ENCODE peak calls at places on chromosomes 4 and X, in four cellular contexts. J, O, U and I are unnamed samples.
A peak's percentile ranks its signal among the peaks of the same experiment; 100 is the strongest.

GRCh38 chrX:1661048-1661921 is 46.4 kb downstream of the ASMT start:
- DNase-seq in J (peak; percentile 60), O (peak; percentile 48), U (peak; percentile 79), I (peak; percentile 14)

GRCh38 chr4:3201718-3202702 is 46.9 kb upstream of the MSANTD1 start:
- DNase-seq in J (no peak), O (peak; percentile 54), U (no peak), I (peak; percentile 40)

GRCh38 chrX:101108293-101108692 is 10.3 kb downstream of the CENPI start:
- DNase-seq in J (no peak), O (no peak), U (no peak), I (no peak)

GRCh38 chr4:13535118-13535517 is 9.2 kb downstream of the NKX3-2 start:
- DNase-seq in J (no peak), O (no peak), U (no peak), I (no peak)

GRCh38 chr4:80239480-80239879 is 27.0 kb upstream of the FGF5 start:
- DNase-seq in J (no peak), O (no peak), U (no peak), I (no peak)

GRCh38 chrX:98627645-98628044 is 1743.9 kb downstream of the RPA4 start:
- DNase-seq in J (no peak), O (no peak), U (no peak), I (no peak)

GRCh38 chr4:108171541-108172230 is 3.0 kb upstream of the LEF1 start:
- DNase-seq in J (no peak), O (no peak), U (no peak), I (no peak)

GRCh38 chrX:55057691-55058249 is 17.1 kb upstream of the PAGE2B start:
- DNase-seq in J (peak; percentile 16), O (peak; percentile 59), U (no peak), I (no peak)

GRCh38 chrX:48677456-48678030 is 6.1 kb upstream of the WAS start:
- DNase-seq in J (no peak), O (peak; percentile 61), U (no peak), I (no peak)

GRCh38 chr4:146654976-146655761 is 16.5 kb downstream of the POU4F2 start:
- DNase-seq in J (no peak), O (no peak), U (no peak), I (no peak)

GRCh38 chrX:11781734-11782370 is 23.8 kb downstream of the MSL3 start:
- DNase-seq in J (no peak), O (no peak), U (no peak), I (no peak)

GRCh38 chr4:4858527-4858926 is 938 bp upstream of the MSX1 start:
- DNase-seq in J (no peak), O (no peak), U (no peak), I (no peak)
- H3K4me1 ChIP-seq in J (peaks cover 44% of the 10 kb centered on the region), O (peaks cover 25% of the 10 kb centered on the region), U (peaks cover 36% of the 10 kb centered on the region), I (peaks cover 23% of the 10 kb centered on the region)

GRCh38 chrX:72107320-72107719 is 24.4 kb downstream of the RTL5 start:
- DNase-seq in J (no peak), O (peak; percentile 69), U (no peak), I (no peak)
- H3K4me1 ChIP-seq in J (no peaks in the 10 kb centered on the region), O (no peaks in the 10 kb centered on the region), U (peaks cover 7% of the 10 kb centered on the region), I (no peaks in the 10 kb centered on the region)

GRCh38 chr4:153538408-153539057 is 72.4 kb downstream of the TMEM131L start:
- DNase-seq in J (no peak), O (no peak), U (no peak), I (peak; percentile 47)
- H3K4me1 ChIP-seq in J (no peaks in the 10 kb centered on the region), O (peaks cover 8% of the 10 kb centered on the region), U (peaks cover 26% of the 10 kb centered on the region), I (peaks cover 67% of the 10 kb centered on the region)

GRCh38 chr4:123408471-123409084 is 12.0 kb downstream of the SPRY1 start:
- DNase-seq in J (no peak), O (no peak), U (no peak), I (no peak)

GRCh38 chr4:123401466-123402175 is 5.0 kb downstream of the SPRY1 start:
- DNase-seq in J (no peak), O (no peak), U (no peak), I (peak; percentile 35)

GRCh38 chr4:123403205-123403604 is 6.6 kb downstream of the SPRY1 start:
- DNase-seq in J (no peak), O (no peak), U (no peak), I (no peak)

GRCh38 chr4:123406862-123407261 is 10.3 kb downstream of the SPRY1 start:
- DNase-seq in J (no peak), O (no peak), U (no peak), I (peak; percentile 74)

GRCh38 chr4:123405212-123405856 is 8.7 kb downstream of the SPRY1 start:
- DNase-seq in J (no peak), O (no peak), U (no peak), I (no peak)
- H3K4me1 ChIP-seq in J (no peaks in the 10 kb centered on the region), O (peaks cover 15% of the 10 kb centered on the region), U (peaks cover 17% of the 10 kb centered on the region), I (peaks cover 81% of the 10 kb centered on the region)

GRCh38 chr4:94588900-94589693 is 137.4 kb downstream of the PDLIM5 start:
- DNase-seq in J (no peak), O (no peak), U (no peak), I (no peak)

GRCh38 chr4:94581766-94582165 is 130.0 kb downstream of the PDLIM5 start:
- DNase-seq in J (no peak), O (no peak), U (no peak), I (no peak)

GRCh38 chr4:94582517-94582916 is 130.8 kb downstream of the PDLIM5 start:
- DNase-seq in J (no peak), O (no peak), U (no peak), I (no peak)

GRCh38 chr4:94578195-94578594 is 126.5 kb downstream of the PDLIM5 start:
- DNase-seq in J (no peak), O (no peak), U (no peak), I (no peak)

GRCh38 chr4:94583938-94584641 is 132.3 kb downstream of the PDLIM5 start:
- DNase-seq in J (no peak), O (no peak), U (no peak), I (peak; percentile 72)
- H3K4me1 ChIP-seq in J (peaks cover 5% of the 10 kb centered on the region), O (peaks cover 10% of the 10 kb centered on the region), U (no peaks in the 10 kb centered on the region), I (peaks cover 37% of the 10 kb centered on the region)

GRCh38 chrX:66018585-66019309 is 21.1 kb downstream of the VSIG4 start:
- DNase-seq in J (no peak), O (no peak), U (no peak), I (no peak)
- H3K4me1 ChIP-seq in J (peaks cover 8% of the 10 kb centered on the region), O (no peaks in the 10 kb centered on the region), U (no peaks in the 10 kb centered on the region), I (no peaks in the 10 kb centered on the region)

DNA sequence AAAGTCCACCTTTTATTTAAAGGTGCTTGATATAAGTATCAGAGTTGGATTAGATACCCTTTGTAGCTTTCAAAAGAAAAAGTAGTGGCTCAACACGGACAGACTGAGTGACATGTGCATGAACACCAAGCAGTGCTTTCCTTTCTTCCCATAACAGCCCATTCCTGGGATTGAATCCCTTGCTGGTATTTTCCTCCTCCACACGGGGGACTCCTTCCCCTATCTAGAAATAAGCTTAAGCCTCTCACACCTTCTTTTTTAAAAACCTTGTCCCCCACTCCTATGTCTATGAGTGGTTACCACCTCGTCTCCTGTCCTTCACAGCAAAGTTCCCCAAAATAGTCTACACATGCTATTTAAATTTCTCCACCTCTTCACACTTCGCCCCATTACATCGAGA is 5.1 kb downstream of the AP1S2 start:
- DNase-seq in J (no peak), O (no peak), U (no peak), I (no peak)
- H3K4me1 ChIP-seq in J (peaks cover 8% of the 10 kb centered on the region), O (no peaks in the 10 kb centered on the region), U (no peaks in the 10 kb centered on the region), I (peaks cover 40% of the 10 kb centered on the region)

GRCh38 chr4:118948545-118949144 is 60.0 kb downstream of the SYNPO2 start:
- DNase-seq in J (no peak), O (no peak), U (no peak), I (no peak)
- H3K4me1 ChIP-seq in J (no peaks in the 10 kb centered on the region), O (no peaks in the 10 kb centered on the region), U (no peaks in the 10 kb centered on the region), I (peaks cover 17% of the 10 kb centered on the region)